ENCODE peak calls at places on chromosome 9, in four cellular contexts. L is right atrium auricular region, N is lower lobe of right lung, X is tibial artery. U is an unnamed sample. For H3K27me3, the result is how much of the 10 kb centered on the place peaks cover.

GRCh38 chr9:99778308-99778707 is 43.4 kb upstream of the NR4A3 start:
- DNase-seq in N (no peak), X (no peak), L (no peak), U (peak)

GRCh38 chr9:87179556-87180340 is 232.4 kb upstream of the GAS1 start:
- DNase-seq in N (no peak), X (no peak), L (no peak), U (no peak)

GRCh38 chr9:110655723-110656641 is 12.6 kb upstream of the MUSK start:
- DNase-seq in L (peak), N (no peak), X (peak), U (no peak)

GRCh38 chr9:98168153-98168780 is 24.2 kb downstream of the CORO2A start:
- DNase-seq in L (no peak), X (no peak), N (no peak), U (no peak)

GRCh38 chr9:113328045-113328782 is 11.9 kb downstream of the WDR31 start:
- DNase-seq in N (no peak), X (no peak), L (no peak), U (no peak)

GRCh38 chr9:29213374-29214161 is 1640.3 kb upstream of the C9orf72 start:
- DNase-seq in N (no peak), L (no peak), X (no peak), U (no peak)

GRCh38 chr9:76374702-76375543 is 19.3 kb downstream of the RFK start:
- DNase-seq in N (peak), L (peak), X (no peak), U (peak)

GRCh38 chr9:100216178-100216787 is 117.2 kb downstream of the INVS start:
- DNase-seq in L (peak), N (peak), X (no peak), U (peak)

GRCh38 chr9:118522093-118523028 is 818.2 kb downstream of the TLR4 start:
- DNase-seq in X (no peak), L (no peak), N (peak), U (peak)

GRCh38 chr9:14880951-14881465 is 29.2 kb downstream of the FREM1 start:
- DNase-seq in N (no peak), X (no peak), L (no peak), U (no peak)

GRCh38 chr9:137550241-137550621 is at the start of gene PNPLA7:
- DNase-seq in L (peak), N (peak), X (peak), U (peak)

GRCh38 chr9:119318371-119318770 is 50.9 kb downstream of the BRINP1 start:
- DNase-seq in N (no peak), X (no peak), L (no peak), U (peak)

GRCh38 chr9:14573319-14573718 is 119.9 kb downstream of the ZDHHC21 start:
- DNase-seq in N (no peak), X (no peak), L (no peak), U (no peak)

GRCh38 chr9:105901514-105902109 is 207.3 kb downstream of the TMEM38B start:
- DNase-seq in X (no peak), L (no peak), N (no peak), U (peak)

GRCh38 chr9:34179528-34180138 is 790 bp downstream of the UBAP1 start:
- DNase-seq in X (no peak), L (no peak), N (no peak), U (peak)

GRCh38 chr9:117625154-117625553 is 79.0 kb upstream of the TLR4 start:
- DNase-seq in N (no peak), L (no peak), X (no peak), U (no peak)

GRCh38 chr9:36911601-36912412 is 122.3 kb downstream of the PAX5 start:
- DNase-seq in L (no peak), N (no peak), X (no peak), U (peak)

GRCh38 chr9:11158676-11159075 is 545.9 kb upstream of the PTPRD start:
- DNase-seq in X (no peak), N (no peak), L (no peak), U (no peak)

GRCh38 chr9:110192531-110193326 is 15.2 kb downstream of the C9orf152 start:
- DNase-seq in X (no peak), N (no peak), L (no peak), U (peak)

GRCh38 chr9:109705515-109705914 is 74.5 kb upstream of the PALM2AKAP2 start:
- DNase-seq in N (no peak), L (no peak), X (no peak), U (peak)

GRCh38 chr9:37079370-37080164 is 40.8 kb upstream of the ZCCHC7 start:
- DNase-seq in L (peak), N (peak), X (peak), U (peak)

GRCh38 chr9:136808781-136809158 is 1.0 kb downstream of the RABL6 start:
- DNase-seq in N (peak), L (no peak), X (no peak), U (peak)

GRCh38 chr9:105681724-105682123 is 12.6 kb upstream of the TMEM38B start:
- DNase-seq in X (no peak), L (no peak), N (no peak), U (no peak)

GRCh38 chr9:72415163-72415562 is 50.2 kb upstream of the ZFAND5 start:
- DNase-seq in L (no peak), X (no peak), N (no peak), U (no peak)

GRCh38 chr9:12784461-12785250 is 9.8 kb downstream of the LURAP1L start:
- DNase-seq in X (peak), L (peak), N (peak), U (no peak)

GRCh38 chr9:3200331-3200774 is 325.4 kb downstream of the RFX3 start:
- DNase-seq in X (no peak), N (no peak), L (no peak), U (no peak)

GRCh38 chr9:76023715-76024195 is 133.3 kb downstream of the PCSK5 start:
- DNase-seq in N (no peak), L (no peak), X (no peak), U (peak)

DNA sequence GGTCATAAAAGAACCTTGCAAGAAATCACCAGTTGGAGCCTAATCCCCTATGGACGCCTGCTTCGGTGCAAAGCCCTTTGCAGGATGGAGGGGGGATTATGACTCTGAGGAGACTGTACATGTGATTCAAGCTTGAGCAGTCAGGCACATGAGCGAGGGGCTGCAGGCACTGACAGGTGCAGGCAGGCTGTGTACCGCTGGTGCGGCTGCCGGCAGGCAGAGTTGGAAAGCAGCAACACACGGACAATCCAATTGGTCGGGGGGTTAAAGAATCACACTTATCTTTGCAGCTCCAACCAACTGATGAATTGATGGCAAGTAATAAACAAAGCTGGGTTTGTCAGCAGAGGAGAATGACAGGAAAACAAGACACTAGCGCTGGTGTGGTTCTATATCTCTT is 5.7 kb downstream of the WHRN start:
- DNase-seq in X (no peak), L (no peak), N (no peak), U (no peak)
- H3K4me3 ChIP-seq in X (no peak), L (no peak), N (no peak), U (no peak)

GRCh38 chr9:92438900-92439526 is 14.7 kb upstream of the OMD start:
- DNase-seq in N (no peak), L (no peak), X (no peak), U (no peak)
- TF ChIP-seq CTCF in N (peak), L (no peak), X (no peak), U (peak)

GRCh38 chr9:134327671-134328231 is 1.5 kb downstream of the RXRA start:
- DNase-seq in X (no peak), L (no peak), N (peak), U (no peak)
- H3K27me3 ChIP-seq in X (under half), L (under half), N (under half), U (under half)

DNA sequence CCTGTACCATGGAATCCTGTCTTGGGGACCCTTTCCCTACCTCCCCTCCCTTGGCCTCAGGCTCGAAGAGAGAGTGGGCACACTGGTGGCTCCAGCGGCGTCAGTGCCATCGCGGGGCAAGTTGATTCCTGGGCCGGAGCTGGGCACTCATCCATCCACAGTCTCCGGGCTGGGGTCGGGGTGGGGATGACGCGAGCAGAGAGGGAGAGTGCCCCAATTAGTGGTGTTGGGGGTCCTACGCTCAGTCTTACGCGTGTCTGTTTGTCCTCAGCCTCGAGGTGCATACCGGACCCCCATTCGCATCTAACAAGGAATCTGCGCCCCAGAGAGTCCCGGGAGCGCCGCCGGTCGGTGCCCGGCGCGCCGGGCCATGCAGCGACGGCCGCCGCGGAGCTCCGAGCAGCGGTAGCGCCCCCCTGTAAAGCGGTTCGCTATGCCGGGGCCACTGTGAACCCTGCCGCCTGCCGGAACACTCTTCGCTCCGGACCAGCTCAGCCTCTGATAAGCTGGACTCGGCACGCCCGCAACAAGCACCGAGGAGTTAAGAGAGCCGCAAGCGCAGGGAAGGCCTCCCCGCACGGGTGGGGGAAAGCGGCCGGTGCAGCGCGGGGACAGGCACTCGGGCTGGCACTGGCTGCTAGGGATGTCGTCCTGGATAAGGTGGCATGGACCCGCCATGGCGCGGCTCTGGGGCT is 724 bp downstream of the NTRK2 start:
- DNase-seq in N (no peak), L (peak), X (peak), U (peak)
- H3K4me3 ChIP-seq in N (peak), L (peak), X (peak), U (peak)

DNA sequence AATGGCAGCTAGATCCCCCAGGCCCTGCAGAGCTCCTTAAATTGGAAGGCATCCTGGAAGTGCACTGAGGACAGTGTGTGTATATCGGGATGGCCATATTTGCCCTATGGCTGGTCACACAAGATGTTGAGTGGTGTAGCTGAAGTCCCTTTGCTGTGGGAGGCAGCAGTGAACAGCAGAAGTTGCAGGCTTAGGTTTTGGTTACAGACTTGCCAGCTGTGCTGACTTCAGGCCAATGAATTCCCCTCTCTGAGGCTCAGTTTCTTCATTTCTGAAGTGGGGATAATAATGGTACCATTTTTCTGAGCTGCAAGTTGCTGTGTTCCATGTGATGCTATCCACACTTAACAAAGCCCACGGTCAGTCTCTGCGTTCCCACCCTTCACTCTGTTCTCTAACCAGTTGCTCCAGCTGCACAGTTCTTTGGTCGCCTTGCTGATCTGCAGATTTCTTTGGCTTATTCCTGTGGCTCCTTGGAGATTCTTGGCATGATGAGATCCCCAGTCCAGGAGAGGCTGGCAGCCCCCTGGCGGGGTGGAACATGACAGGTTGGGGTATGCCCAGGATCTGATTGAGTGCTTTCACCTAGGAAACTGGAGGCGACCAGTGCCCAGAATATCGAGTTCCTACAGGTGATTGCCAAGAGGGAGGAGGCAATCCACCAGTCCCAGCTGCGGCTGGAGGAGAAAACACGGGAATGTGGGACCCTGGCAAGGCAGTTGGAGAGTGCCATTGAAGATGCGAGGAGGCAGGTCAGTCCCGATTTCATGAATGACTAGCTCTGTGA is 6.5 kb upstream of the GLE1 start:
- DNase-seq in N (no peak), X (peak), L (no peak), U (no peak)
- TF ChIP-seq CTCF in N (no peak), X (no peak), L (no peak), U (no peak)

GRCh38 chr9:129633848-129634247 is 7.9 kb downstream of the NTMT1 start:
- DNase-seq in L (no peak), N (no peak), X (no peak), U (no peak)

GRCh38 chr9:129632460-129632859 is 6.5 kb downstream of the NTMT1 start:
- DNase-seq in L (no peak), X (no peak), N (no peak), U (peak)

GRCh38 chr9:129633207-129633606 is 7.2 kb downstream of the NTMT1 start:
- DNase-seq in X (no peak), N (no peak), L (no peak), U (no peak)

GRCh38 chr9:129630967-129631672 is 5.2 kb downstream of the NTMT1 start:
- DNase-seq in N (no peak), X (no peak), L (no peak), U (no peak)

DNA sequence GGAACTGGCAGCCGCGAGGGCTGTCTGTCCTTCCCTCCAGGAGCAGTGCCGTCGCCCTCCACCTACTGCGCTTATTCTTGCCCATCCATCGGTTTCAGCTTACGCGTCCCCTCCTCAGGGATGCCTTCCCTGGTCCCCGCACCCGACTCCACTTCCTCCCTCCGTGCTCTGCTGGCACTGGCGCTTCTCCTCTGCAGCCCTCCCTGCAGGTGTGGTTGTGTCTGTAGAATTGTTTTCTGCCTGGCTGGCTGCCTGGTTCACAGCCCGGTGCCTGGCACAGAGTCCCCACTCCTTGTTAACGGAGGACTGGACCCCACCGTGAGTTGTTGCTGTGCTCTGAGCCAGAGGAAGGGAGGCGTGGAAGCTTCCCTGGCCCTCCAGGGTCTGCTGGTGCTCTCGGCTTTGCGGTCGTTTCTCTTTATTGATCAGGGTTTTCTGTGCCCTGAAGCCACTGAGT is 5.7 kb downstream of the NTMT1 start:
- DNase-seq in N (no peak), L (no peak), X (no peak), U (no peak)
- H3K27me3 ChIP-seq in N (under half), L (under half), X (under half), U (under half)

DNA sequence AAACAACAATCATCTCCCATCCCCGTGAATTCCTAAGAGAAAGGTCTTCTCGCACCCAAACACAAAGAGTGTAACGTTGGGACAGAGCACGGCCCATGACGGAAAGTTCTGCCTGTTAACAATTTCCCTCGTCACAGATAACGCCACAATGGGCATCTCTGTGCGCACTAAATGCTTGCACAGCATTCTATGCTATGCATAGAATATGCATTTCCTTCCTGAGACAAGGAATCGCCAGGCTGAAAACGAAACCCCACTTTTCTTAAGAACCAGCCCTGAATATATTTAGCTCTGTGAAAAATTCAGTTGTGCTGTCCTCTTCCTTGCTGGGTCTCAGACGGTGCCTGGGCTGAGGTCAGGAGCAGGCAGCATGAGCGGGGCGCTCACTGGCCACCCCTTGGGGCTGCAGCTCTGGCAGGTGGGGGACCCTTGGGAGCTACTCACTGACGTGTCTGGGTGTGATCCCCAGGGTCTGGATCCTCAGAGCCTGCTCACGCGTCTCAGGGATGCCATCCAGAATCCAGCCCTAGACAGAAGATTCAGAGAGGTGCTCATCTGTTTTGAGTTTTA is 49.8 kb downstream of the AK8 start:
- DNase-seq in N (no peak), L (no peak), X (peak), U (no peak)
- H3K4me3 ChIP-seq in N (no peak), L (no peak), X (no peak), U (no peak)

DNA sequence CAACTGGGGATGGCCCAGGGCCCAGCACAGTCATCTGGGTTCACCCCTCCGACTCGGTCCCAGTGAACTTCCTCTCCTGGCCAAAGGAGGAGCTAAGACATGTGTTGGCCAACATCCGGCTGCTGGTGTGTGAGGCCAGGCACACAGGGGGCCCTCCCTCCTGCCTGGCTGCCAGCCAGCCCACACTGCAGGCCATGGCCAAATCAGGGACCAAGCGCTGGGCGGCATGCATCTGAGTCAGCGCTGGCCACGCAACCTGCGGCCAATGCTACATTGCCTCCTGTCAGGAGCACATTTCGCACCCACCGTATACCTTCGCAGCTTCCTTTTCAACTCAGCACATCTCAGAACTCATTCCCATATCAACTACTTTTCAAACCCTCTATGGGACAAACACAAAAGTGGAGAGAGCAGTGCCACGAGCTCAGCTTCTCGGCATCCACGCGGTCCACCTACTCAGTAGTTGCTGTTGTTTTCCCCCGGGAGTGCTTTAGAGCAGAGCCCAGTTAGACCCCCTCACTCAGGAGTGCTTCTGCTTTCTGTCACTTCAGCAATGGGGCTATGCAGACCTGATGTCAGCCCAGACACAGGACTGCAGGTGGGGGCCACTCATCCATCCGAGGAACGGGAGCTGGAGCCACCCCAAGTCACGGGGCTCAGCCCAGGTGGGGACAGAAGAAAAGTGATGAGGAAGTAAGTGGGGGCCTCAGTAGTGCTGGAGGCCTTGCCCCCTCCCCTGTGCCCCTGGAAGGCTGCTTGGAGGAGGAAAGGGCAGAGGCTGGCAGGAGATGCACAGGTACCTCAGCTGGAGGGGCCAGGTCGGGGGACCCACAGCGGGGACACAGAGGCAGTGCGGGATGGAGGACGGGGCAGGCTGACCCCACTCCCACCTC is 13.9 kb downstream of the NINJ1 start:
- DNase-seq in X (peak), N (peak), L (peak), U (no peak)
- TF ChIP-seq CTCF in X (peak), N (peak), L (peak), U (peak)

GRCh38 chr9:130267930-130268329 is 2.4 kb downstream of the HMCN2 start:
- DNase-seq in X (peak), N (no peak), L (no peak), U (no peak)

GRCh38 chr9:130263601-130264413 is 1.8 kb upstream of the HMCN2 start:
- DNase-seq in N (no peak), L (no peak), X (peak), U (no peak)

GRCh38 chr9:130266236-130267098 is 907 bp downstream of the HMCN2 start:
- DNase-seq in X (peak), N (no peak), L (no peak), U (no peak)

GRCh38 chr9:130264414-130265350 is 878 bp upstream of the HMCN2 start:
- DNase-seq in X (peak), N (no peak), L (no peak), U (no peak)

GRCh38 chr9:130265431-130266235 is at the start of gene HMCN2:
- DNase-seq in X (peak), L (no peak), N (no peak), U (peak)
- H3K27me3 ChIP-seq in X (half or more), L (under half), N (half or more), U (half or more)